ENCODE peak calls at places on chromosomes 4 and X, in six cellular contexts. J is H9, E is AG04449, A is K562, H is IMR-90, K is prostate gland. Y is an unnamed sample.

GRCh38 chr4:10965196-10965595 is 280.6 kb upstream of the CLNK start:
- DNase-seq in K (no peak), J (no peak), A (no peak), E (no peak), H (no peak), Y (no peak)

GRCh38 chr4:94410678-94411206 is 41.0 kb upstream of the PDLIM5 start:
- DNase-seq in K (peak), J (no peak), H (no peak), E (no peak), A (peak), Y (no peak)

GRCh38 chr4:81314196-81314896 is 99.3 kb upstream of the PRKG2 start:
- DNase-seq in H (peak), E (no peak), A (no peak), K (no peak), J (no peak), Y (peak)

GRCh38 chr4:40309250-40309774 is 25.8 kb upstream of the CHRNA9 start:
- DNase-seq in A (peak), K (peak), J (peak), H (peak), E (no peak), Y (peak)

GRCh38 chr4:122747883-122748282 is 15.4 kb downstream of the BBS12 start:
- DNase-seq in K (no peak), E (no peak), J (no peak), A (no peak), H (peak), Y (no peak)

GRCh38 chrX:119696251-119696890 is 3.4 kb upstream of the SEPTIN6 start:
- DNase-seq in J (no peak), K (no peak), H (no peak), E (no peak), A (no peak), Y (no peak)

GRCh38 chrX:56233100-56233499 is 944 bp downstream of the KLF8 start:
- DNase-seq in A (no peak), J (peak), E (no peak), K (no peak), H (no peak), Y (no peak)

GRCh38 chrX:39716401-39716800 is 381.4 kb downstream of the BCOR start:
- DNase-seq in E (no peak), A (no peak), K (no peak), H (no peak), J (no peak), Y (no peak)

GRCh38 chrX:103215037-103215767 is at the start of gene BEX4:
- DNase-seq in H (peak), J (peak), A (peak), K (peak), E (no peak), Y (peak)

GRCh38 chr4:66585767-66586166 is 915.5 kb upstream of the EPHA5 start:
- DNase-seq in H (no peak), K (no peak), E (no peak), A (no peak), J (no peak), Y (no peak)

GRCh38 chrX:102899940-102900916 is 36.8 kb upstream of the RAB40AL start:
- DNase-seq in A (peak), E (peak), H (peak), K (peak), J (peak), Y (peak)

GRCh38 chr4:30536231-30536630 is 183.9 kb upstream of the PCDH7 start:
- DNase-seq in J (no peak), K (no peak), E (no peak), H (peak), A (no peak), Y (no peak)

GRCh38 chr4:57073559-57073958 is 36.6 kb downstream of the IGFBP7 start:
- DNase-seq in K (no peak), J (no peak), A (no peak), H (no peak), E (no peak), Y (no peak)

GRCh38 chr4:185500035-185500434 is 28.5 kb upstream of the CCDC110 start:
- DNase-seq in H (no peak), K (no peak), A (no peak), E (no peak), J (no peak), Y (no peak)

GRCh38 chrX:47595701-47596655 is 13.7 kb downstream of the TIMP1 start:
- DNase-seq in E (no peak), K (no peak), H (peak), A (no peak), J (no peak), Y (no peak)

GRCh38 chrX:124594017-124594651 is 247.8 kb downstream of the SH2D1A start:
- DNase-seq in E (no peak), K (no peak), H (no peak), A (peak), J (no peak), Y (no peak)

GRCh38 chr4:83285022-83285387 is 407 bp upstream of the COQ2 start:
- DNase-seq in E (no peak), J (no peak), K (no peak), A (peak), H (peak), Y (peak)

GRCh38 chr4:42326524-42326923 is 70.8 kb upstream of the SHISA3 start:
- DNase-seq in J (no peak), A (no peak), H (no peak), K (no peak), E (no peak), Y (no peak)

GRCh38 chrX:45577361-45577760 is 376.7 kb upstream of the DIPK2B start:
- DNase-seq in J (no peak), A (no peak), H (no peak), E (no peak), K (no peak), Y (no peak)

GRCh38 chr4:103036169-103036568 is 16.7 kb upstream of the SLC9B1 start:
- DNase-seq in E (no peak), H (no peak), J (no peak), K (no peak), A (no peak), Y (no peak)

GRCh38 chr4:41133619-41134018 is 80.7 kb downstream of the APBB2 start:
- DNase-seq in J (no peak), A (no peak), K (no peak), H (no peak), E (no peak), Y (peak)

GRCh38 chr4:47615385-47615784 is 130.3 kb downstream of the ATP10D start:
- DNase-seq in J (no peak), K (no peak), A (no peak), H (peak), E (no peak), Y (no peak)

GRCh38 chr4:110823251-110823650 is 200.4 kb upstream of the PITX2 start:
- DNase-seq in J (no peak), E (no peak), A (no peak), H (peak), K (no peak), Y (no peak)

GRCh38 chr4:2624782-2625548 is 88.5 kb downstream of the FAM193A start:
- DNase-seq in J (no peak), E (no peak), A (no peak), H (no peak), K (no peak), Y (no peak)

GRCh38 chrX:56366901-56367300 is 134.7 kb downstream of the KLF8 start:
- DNase-seq in E (no peak), J (peak), H (no peak), A (no peak), K (no peak), Y (no peak)

GRCh38 chr4:139933541-139933940 is 220.4 kb downstream of the MAML3 start:
- DNase-seq in E (no peak), K (no peak), A (no peak), H (no peak), J (no peak), Y (no peak)

GRCh38 chr4:76804060-76804459 is 93.9 kb downstream of the SOWAHB start:
- DNase-seq in K (no peak), J (no peak), A (no peak), E (no peak), H (no peak), Y (no peak)

GRCh38 chr4:41696131-41696530 is 52.4 kb downstream of the PHOX2B start:
- DNase-seq in H (no peak), J (no peak), K (no peak), E (no peak), A (no peak), Y (no peak)

GRCh38 chr4:89949782-89950387 is 55.2 kb downstream of the MMRN1 start:
- DNase-seq in A (no peak), K (no peak), H (no peak), E (no peak), J (no peak), Y (no peak)

GRCh38 chr4:144562019-144562740 is 83.8 kb upstream of the HHIP start:
- DNase-seq in A (no peak), H (no peak), K (no peak), E (no peak), J (peak), Y (peak)

GRCh38 chrX:154730271-154730883 is 20.5 kb downstream of the GAB3 start:
- DNase-seq in A (peak), E (no peak), K (no peak), J (no peak), H (peak), Y (no peak)

GRCh38 chrX:45731448-45731847 is 530.8 kb upstream of the DIPK2B start:
- DNase-seq in A (no peak), K (no peak), J (no peak), H (no peak), E (no peak), Y (no peak)

GRCh38 chr4:121278811-121279368 is 101.9 kb downstream of the QRFPR start:
- DNase-seq in A (no peak), H (peak), E (peak), K (no peak), J (no peak), Y (no peak)

GRCh38 chr4:167622481-167623240 is 388.4 kb upstream of the SPOCK3 start:
- DNase-seq in A (peak), H (peak), E (peak), K (peak), J (peak), Y (peak)

GRCh38 chrX:150680974-150681373 is 12.2 kb upstream of the MTMR1 start:
- DNase-seq in K (no peak), E (no peak), J (no peak), H (peak), A (peak), Y (no peak)

GRCh38 chrX:122187065-122187464 is 997.0 kb upstream of the GRIA3 start:
- DNase-seq in J (no peak), K (no peak), H (no peak), A (no peak), E (no peak), Y (no peak)

GRCh38 chr4:154332681-154333421 is 158.7 kb downstream of the DCHS2 start:
- DNase-seq in A (peak), E (no peak), H (peak), K (no peak), J (peak), Y (peak)
- TF ChIP-seq CTCF in A (no peak), E (no peak), H (no peak), K (no peak), J (no peak), Y (no peak)

DNA sequence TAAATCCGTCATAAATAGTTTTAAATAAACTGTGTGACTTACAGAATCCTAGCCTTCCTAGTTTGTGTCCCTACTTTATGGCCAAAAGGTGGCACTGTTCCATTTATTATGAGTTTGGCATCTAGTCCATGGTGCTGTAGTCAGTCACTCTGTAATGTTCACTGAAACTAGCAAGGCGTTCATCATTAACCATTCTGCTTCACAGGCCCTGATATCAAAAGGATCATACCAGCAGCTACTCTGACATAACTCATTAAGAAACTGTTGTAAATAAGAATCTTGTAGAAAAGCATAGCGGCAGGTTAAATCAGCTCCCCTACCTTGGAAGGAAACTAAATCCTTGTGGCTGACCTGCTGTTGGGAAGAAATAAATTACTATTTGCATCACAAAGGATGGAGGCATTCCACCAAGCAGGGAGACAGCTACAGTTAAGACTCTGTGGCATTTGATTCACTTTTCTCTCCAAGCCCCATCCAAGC is 919.6 kb upstream of the DIAPH2 start:
- DNase-seq in H (peak), E (no peak), A (peak), K (peak), J (peak), Y (no peak)
- TF ChIP-seq CTCF in H (peak), E (no peak), A (peak), K (peak), J (peak), Y (peak)

DNA sequence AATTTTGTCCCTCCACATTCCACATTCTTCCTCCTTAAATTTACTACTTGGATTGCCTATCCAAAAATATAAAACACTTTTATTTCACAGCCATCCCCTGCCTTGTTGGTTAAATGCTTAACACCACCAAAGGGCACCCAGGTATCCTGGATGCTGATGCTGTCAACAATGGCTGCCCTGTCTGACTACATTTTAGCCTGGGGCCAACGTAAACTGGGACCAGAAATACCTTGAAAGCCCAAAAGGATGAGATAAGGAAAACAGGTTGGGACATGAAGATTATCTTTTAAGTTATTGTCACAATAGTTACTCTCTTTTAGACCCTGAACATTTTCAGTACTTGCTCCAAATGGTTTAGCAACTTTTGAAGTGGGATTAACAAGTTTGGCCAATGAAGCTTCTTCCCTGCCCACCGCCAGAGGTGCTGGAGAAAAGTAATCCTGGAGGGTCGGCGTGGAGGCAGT is 775 bp upstream of the YIPF6 start:
- DNase-seq in J (no peak), A (no peak), E (no peak), K (no peak), H (no peak), Y (peak)
- TF ChIP-seq CTCF in J (no peak), A (peak), E (peak), K (no peak), H (peak), Y (no peak)

GRCh38 chr4:52376107-52376704 is 282.9 kb downstream of the USP46 start:
- DNase-seq in E (peak), J (no peak), H (peak), A (peak), K (no peak), Y (peak)
- TF ChIP-seq CTCF in E (peak), J (peak), H (peak), A (peak), K (peak), Y (peak)

DNA sequence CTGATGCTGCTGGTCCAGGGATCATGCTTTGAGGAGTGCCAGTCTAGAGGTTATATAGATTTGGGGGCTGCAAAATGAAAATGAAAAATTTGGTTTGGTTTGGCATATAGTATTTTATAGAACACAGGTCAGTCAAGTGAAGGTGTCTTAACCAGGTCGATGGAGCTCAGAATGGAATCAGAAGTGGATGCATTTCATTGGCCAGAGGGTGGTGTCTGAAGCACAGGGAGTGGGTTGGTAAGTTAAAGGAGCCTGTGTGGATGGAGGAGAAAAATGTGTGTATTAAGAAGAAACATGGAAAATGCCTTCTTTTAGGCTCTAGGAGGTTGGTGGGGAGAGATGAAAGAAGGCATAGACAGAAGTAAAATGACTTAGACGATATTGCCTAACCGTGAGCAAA is 8.6 kb downstream of the GALNT7 start:
- DNase-seq in E (no peak), A (no peak), J (no peak), H (no peak), K (no peak), Y (no peak)
- TF ChIP-seq CTCF in E (no peak), A (peak), J (no peak), H (no peak), K (no peak), Y (no peak)

DNA sequence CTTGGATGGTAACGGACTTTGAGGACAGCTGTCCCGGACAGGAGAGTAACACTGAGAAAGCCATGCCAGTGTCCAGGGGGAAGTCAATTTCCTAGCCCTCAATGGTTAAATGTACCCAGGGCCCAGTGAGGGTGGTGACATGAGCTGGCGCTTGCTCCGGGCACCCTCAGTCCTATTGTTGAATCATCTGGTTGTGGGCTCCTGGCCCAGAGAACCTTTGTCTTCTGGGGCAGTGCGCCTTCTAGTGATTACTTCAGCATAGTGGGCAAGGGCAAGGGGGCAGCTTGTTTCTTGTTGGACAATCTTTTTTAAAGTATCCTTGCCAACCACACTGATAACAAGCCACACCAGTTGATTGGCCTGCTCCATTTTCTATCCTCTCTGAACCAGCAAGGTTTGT is 30.9 kb upstream of the TRPC5 start:
- DNase-seq in E (no peak), K (no peak), H (no peak), J (no peak), A (no peak), Y (no peak)
- TF ChIP-seq CTCF in E (no peak), K (no peak), H (no peak), J (no peak), A (no peak), Y (no peak)

GRCh38 chrX:29269390-29269789 is 682.1 kb downstream of the IL1RAPL1 start:
- DNase-seq in K (no peak), A (no peak), J (no peak), E (no peak), H (no peak), Y (no peak)
- TF ChIP-seq CTCF in K (no peak), A (no peak), J (no peak), E (no peak), H (no peak), Y (no peak)

DNA sequence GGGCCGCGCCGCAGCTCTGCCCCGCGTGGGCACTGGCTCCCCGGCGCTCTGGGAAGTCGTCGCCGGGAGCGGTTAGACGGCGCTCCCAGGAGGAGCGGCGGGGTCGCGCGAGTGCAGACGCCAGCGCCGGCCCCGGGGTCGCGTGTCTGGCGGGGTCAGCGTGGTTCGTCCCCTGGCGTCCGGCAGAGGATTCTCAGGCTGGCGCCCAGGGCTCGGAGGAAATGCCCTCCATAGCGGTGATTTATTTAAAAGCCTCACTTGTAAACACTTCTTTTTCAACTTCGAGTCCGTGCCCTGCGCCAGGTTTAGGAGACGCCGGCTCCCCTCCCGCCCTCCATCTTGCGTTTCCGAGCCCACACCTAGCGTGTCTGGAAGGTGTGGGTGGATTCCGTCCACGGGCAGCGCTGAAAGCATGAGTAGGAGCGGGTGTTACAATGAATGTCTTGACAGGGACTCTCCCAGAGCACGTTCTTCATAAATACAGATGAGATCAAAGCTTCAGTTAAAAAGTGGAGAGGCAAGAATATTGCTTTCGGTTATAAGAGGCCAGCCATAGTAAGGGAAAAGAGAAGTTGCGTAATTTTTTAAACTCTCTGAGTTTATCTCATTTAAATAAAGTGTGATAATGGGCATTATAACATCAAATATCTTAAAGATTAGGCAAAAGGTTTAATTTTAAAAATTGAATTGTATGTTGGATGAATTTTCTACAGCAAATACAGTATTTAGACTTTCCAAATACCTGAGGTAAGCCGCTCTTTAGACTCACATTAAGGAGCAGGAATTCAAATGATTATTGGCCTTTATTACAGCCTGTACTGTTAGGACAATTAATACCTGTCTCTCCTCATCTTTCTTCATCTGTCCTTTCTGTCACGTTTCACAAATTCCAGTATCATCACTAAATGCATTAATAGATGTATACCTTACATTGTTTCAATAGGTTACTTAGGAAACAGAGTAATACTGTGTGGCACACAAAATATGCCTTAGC is 863 bp downstream of the FAM241A start:
- DNase-seq in J (peak), K (peak), E (no peak), H (peak), A (peak), Y (peak)
- TF ChIP-seq CTCF in J (peak), K (peak), E (peak), H (peak), A (peak), Y (no peak)